ENCODE peak calls at places on chromosome 16, in eight cellular contexts. C is cardiac muscle cell, Q is Peyer's patch, R is body of pancreas, U is tibial artery, G is A549, Y is breast epithelium, W is SK-N-SH. O is an unnamed sample.

GRCh38 chr16:56032072-56032471 is 156.9 kb upstream of the CES5A start:
- DNase-seq in C (no peak), Q (no peak), R (no peak), U (no peak), G (no peak), Y (no peak), W (no peak), O (no peak)

GRCh38 chr16:85447657-85448313 is 165.3 kb upstream of the GSE1 start:
- DNase-seq in C (no peak), Q (no peak), R (no peak), U (no peak), G (no peak), Y (no peak), W (no peak), O (no peak)

GRCh38 chr16:1456951-1457350 is 12.6 kb upstream of the CCDC154 start:
- DNase-seq in C (no peak), Q (no peak), R (no peak), U (no peak), G (no peak), Y (no peak), W (no peak), O (no peak)

GRCh38 chr16:61233718-61234117 is 802.5 kb downstream of the CDH8 start:
- DNase-seq in C (no peak), Q (no peak), R (no peak), U (no peak), G (no peak), Y (no peak), W (no peak), O (no peak)

GRCh38 chr16:53865492-53865863 is 161.5 kb downstream of the FTO start:
- DNase-seq in C (no peak), Q (no peak), R (no peak), U (no peak), G (peak), Y (no peak), W (no peak), O (no peak)

GRCh38 chr16:87053016-87053982 is 263.9 kb downstream of the C16orf95 start:
- DNase-seq in C (no peak), Q (no peak), R (no peak), U (no peak), G (no peak), Y (peak), W (no peak), O (no peak)

GRCh38 chr16:76278976-76279375 is 1.8 kb downstream of the CNTNAP4 start:
- DNase-seq in C (peak), Q (no peak), R (no peak), U (no peak), G (no peak), Y (no peak), W (peak), O (no peak)

GRCh38 chr16:66150691-66151090 is 215.8 kb upstream of the CDH5 start:
- DNase-seq in C (no peak), Q (no peak), R (no peak), U (no peak), G (no peak), Y (no peak), W (no peak), O (no peak)

GRCh38 chr16:82750078-82750477 is 123.3 kb downstream of the CDH13 start:
- DNase-seq in C (no peak), Q (no peak), R (no peak), U (no peak), G (no peak), Y (no peak), W (no peak), O (no peak)

GRCh38 chr16:81473066-81473488 is 28.5 kb downstream of the CMIP start:
- DNase-seq in C (no peak), Q (no peak), R (no peak), U (no peak), G (no peak), Y (no peak), W (no peak), O (no peak)

GRCh38 chr16:70713781-70714180 is 27.9 kb upstream of the MTSS2 start:
- DNase-seq in C (no peak), Q (no peak), R (no peak), U (no peak), G (no peak), Y (no peak), W (peak), O (no peak)

GRCh38 chr16:4611337-4612023 is 3.2 kb downstream of the UBALD1 start:
- DNase-seq in C (no peak), Q (no peak), R (no peak), U (no peak), G (no peak), Y (no peak), W (peak), O (no peak)

GRCh38 chr16:70395345-70395901 is 43.5 kb downstream of the ST3GAL2 start:
- DNase-seq in C (peak), Q (peak), R (peak), U (peak), G (peak), Y (peak), W (peak), O (peak)

GRCh38 chr16:63289834-63290460 is 1253.7 kb upstream of the CDH8 start:
- DNase-seq in C (peak), Q (peak), R (peak), U (peak), G (peak), Y (no peak), W (peak), O (peak)

GRCh38 chr16:26247063-26247462 is 555.3 kb downstream of the HS3ST4 start:
- DNase-seq in C (no peak), Q (no peak), R (no peak), U (no peak), G (no peak), Y (no peak), W (no peak), O (no peak)

DNA sequence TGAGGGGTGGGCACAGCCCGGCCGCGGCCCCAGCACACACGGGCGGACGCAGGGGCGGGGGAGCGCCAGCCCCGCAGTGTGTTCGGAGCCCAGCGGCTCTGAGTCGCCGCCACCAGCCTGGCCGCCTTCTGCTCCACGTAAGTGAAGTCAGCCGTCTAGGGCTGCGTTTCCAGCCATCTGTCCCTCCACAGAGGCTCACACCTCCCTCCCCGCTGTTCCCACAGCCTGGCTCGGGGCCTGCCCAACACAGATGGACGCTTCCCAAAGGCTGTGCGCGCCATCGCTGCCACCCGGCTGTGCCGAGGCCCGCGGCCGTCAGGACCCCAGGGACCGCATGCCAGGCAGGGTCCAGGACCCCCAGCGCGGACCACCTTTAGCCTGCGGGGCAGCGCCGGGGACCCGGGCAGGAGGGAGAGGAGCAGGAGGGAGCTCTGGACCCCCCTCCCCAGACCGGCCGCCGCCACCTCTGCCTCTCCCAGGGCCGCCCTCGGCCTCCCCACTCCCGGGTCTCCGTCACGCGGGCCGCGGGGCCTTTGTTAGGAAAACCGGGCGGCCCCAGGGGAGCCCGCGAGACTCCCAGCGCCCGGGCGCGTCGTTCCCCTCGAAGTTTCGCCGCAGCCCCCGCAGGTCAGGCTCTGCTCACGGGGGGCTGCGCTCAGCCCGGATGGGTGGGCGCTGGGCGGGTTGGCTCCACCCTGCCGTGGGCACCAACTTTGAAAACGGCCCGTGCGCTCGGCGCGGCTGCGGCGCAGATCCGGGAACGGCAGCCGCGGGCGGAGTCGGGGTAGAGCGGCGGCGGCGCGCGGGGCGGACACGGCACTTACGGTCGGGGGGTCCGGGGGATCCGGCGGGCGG is 36.6 kb downstream of the CBFA2T3 start:
- DNase-seq in C (peak), Q (no peak), R (peak), U (no peak), G (no peak), Y (no peak), W (peak), O (no peak)
- H3K4me3 ChIP-seq in C (peak), Q (peak), R (peak), U (peak), G (peak), Y (peak), W (no peak), O (peak)

GRCh38 chr16:88060524-88061219 is 109.4 kb downstream of the BANP start:
- DNase-seq in C (no peak), Q (no peak), R (no peak), U (no peak), G (no peak), Y (no peak), W (no peak), O (no peak)
- TF ChIP-seq CTCF in C (no peak), Q (no peak), R (no peak), U (no peak), G (no peak), Y (no peak), W (peak), O (no peak)

GRCh38 chr16:9195301-9195700 is 103.9 kb downstream of the HAPSTR1 start:
- DNase-seq in C (peak), Q (no peak), R (no peak), U (no peak), G (no peak), Y (no peak), W (no peak), O (no peak)

GRCh38 chr16:9199751-9200150 is 108.3 kb downstream of the HAPSTR1 start:
- DNase-seq in C (no peak), Q (no peak), R (no peak), U (no peak), G (no peak), Y (no peak), W (no peak), O (no peak)

GRCh38 chr16:9197957-9198661 is 106.7 kb downstream of the HAPSTR1 start:
- DNase-seq in C (no peak), Q (no peak), R (no peak), U (no peak), G (no peak), Y (no peak), W (no peak), O (no peak)

GRCh38 chr16:9199312-9199711 is 107.9 kb downstream of the HAPSTR1 start:
- DNase-seq in C (no peak), Q (no peak), R (no peak), U (no peak), G (no peak), Y (no peak), W (no peak), O (no peak)
- H3K27ac ChIP-seq in C (no peak), Q (no peak), R (no peak), U (no peak), G (no peak), Y (no peak), W (no peak), O (no peak)

GRCh38 chr16:67169011-67169451 is 1.3 kb upstream of the NOL3 start:
- DNase-seq in C (no peak), Q (no peak), R (no peak), U (no peak), G (no peak), Y (no peak), W (no peak), O (peak)
- H3K4me3 ChIP-seq in C (no peak), Q (no peak), R (no peak), U (no peak), G (no peak), Y (no peak), W (no peak), O (no peak)

DNA sequence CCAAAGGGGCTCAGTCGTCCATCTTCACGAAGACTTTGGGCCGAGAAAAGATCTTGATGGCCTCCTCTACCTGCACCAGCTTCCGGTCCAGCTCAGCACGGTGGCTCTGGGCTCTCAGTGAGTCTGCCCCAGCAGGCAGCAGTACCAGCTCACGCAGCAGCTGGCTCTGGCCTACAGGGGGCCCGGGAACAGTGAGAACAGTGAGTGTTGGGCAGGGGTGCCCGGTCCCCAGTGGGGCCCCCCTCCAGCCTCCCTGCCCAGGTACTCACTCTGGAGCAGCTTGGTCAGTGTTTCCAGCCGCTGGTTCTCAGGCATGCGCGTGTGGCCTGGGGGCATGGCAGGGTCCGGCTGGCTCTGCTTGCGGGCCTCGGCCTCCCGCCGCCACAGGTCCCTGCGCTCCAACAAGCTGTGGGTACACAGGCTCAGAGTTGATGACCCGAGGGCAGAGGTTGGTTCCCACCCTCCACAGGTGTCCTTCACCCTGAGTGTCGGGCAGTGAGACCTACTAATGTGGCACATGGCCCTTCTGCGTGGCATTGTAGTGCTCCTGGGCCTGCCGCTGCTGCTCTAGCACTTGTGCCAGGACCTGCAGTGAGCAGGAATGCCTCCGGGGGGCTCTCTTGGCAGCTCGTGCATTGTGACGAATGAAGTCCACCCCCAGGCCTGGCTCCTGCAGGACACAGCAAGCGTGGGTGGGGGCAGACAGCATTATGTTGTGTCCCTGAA is 2.6 kb downstream of the PARD6A start:
- DNase-seq in C (no peak), Q (no peak), R (peak), U (no peak), G (peak), Y (no peak), W (peak), O (no peak)
- TF ChIP-seq CTCF in C (peak), Q (peak), R (no peak), U (no peak), G (no peak), Y (no peak), W (peak), O (no peak)

DNA sequence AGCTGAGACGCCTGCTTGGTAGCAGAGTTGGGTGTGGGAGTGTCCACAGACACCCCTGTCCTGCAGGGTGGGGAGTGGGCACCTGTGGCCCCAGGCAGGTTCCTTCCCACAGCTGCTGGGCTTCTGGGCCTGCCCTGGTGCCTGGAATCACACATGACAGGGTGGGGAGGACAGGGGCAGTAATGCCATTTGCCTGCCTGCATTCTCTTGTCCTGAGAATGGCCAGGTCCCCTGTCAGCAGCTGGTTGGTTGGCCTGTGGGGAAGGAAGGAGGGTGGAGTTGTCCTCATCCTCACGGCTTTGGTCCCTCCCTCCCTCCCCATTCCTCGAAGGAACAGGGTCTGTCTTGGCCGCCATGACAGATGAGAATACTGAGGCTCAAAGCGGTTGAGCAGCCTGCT is 5.2 kb downstream of the PRSS53 start:
- DNase-seq in C (no peak), Q (no peak), R (no peak), U (no peak), G (no peak), Y (no peak), W (no peak), O (no peak)
- H3K27ac ChIP-seq in C (no peak), Q (no peak), R (no peak), U (no peak), G (no peak), Y (no peak), W (no peak), O (no peak)

GRCh38 chr16:12120982-12121652 is 144.6 kb downstream of the SNX29 start:
- DNase-seq in C (no peak), Q (no peak), R (no peak), U (no peak), G (no peak), Y (no peak), W (no peak), O (no peak)
- H3K4me3 ChIP-seq in C (no peak), Q (no peak), R (no peak), U (no peak), G (no peak), Y (no peak), W (no peak), O (no peak)